ENCODE peak calls at places on chromosomes 11 and 22, in eight cellular contexts. A, W, Q, N, R, T, M and U are unnamed samples.

GRCh38 chr11:116162541-116163230 is 610.1 kb downstream of the BUD13 start:
- DNase-seq in W (no peak), T (no peak), N (peak; percentile 3), M (no peak), Q (peak; percentile 73), A (no peak), R (no peak), U (no peak)

GRCh38 chr11:69280994-69281393 is 13.0 kb upstream of the MYEOV start:
- DNase-seq in R (peak; percentile 72), A (no peak), M (peak; percentile 64), W (no peak), T (no peak), N (peak; percentile 94), Q (no peak), U (peak; percentile 90)

GRCh38 chr11:128890543-128891409 is at the start of gene KCNJ5:
- DNase-seq in Q (no peak), W (peak; percentile 84), M (no peak), T (no peak), N (no peak), A (no peak), R (peak; percentile 41), U (no peak)

GRCh38 chr22:27998511-27999410 is 79.7 kb upstream of the PITPNB start:
- DNase-seq in W (no peak), Q (no peak), R (no peak), T (no peak), M (no peak), N (no peak), A (no peak), U (no peak)

GRCh38 chr11:16096336-16096735 is 260.0 kb downstream of the SOX6 start:
- DNase-seq in N (peak; percentile 50), Q (no peak), R (no peak), M (peak; percentile 45), A (no peak), T (no peak), W (no peak), U (no peak)

GRCh38 chr22:37165066-37165465 is 15.3 kb upstream of the IL2RB start:
- DNase-seq in A (no peak), R (no peak), Q (no peak), T (no peak), W (no peak), N (no peak), M (no peak), U (no peak)

GRCh38 chr11:114147389-114148382 is 88.2 kb downstream of the ZBTB16 start:
- DNase-seq in R (peak; percentile 38), W (no peak), N (no peak), Q (no peak), M (no peak), T (peak; percentile 33), A (no peak), U (no peak)

GRCh38 chr22:39703890-39704658 is 133.5 kb downstream of the CACNA1I start:
- DNase-seq in N (peak; percentile 61), A (no peak), W (no peak), T (no peak), R (no peak), M (peak; percentile 23), Q (no peak), U (no peak)

GRCh38 chr11:120817131-120817530 is 206.8 kb upstream of the TBCEL start:
- DNase-seq in Q (no peak), R (no peak), T (no peak), A (no peak), W (peak; percentile 58), N (no peak), M (no peak), U (no peak)

GRCh38 chr11:131579932-131580387 is 209.5 kb downstream of the NTM start:
- DNase-seq in R (peak; percentile 3), T (peak; percentile 32), Q (peak; percentile 37), W (peak; percentile 61), M (peak; percentile 40), N (peak; percentile 97), A (no peak), U (no peak)

GRCh38 chr22:28813772-28814518 is 13.6 kb upstream of the XBP1 start:
- DNase-seq in A (no peak), R (peak; percentile 46), N (no peak), M (no peak), W (no peak), T (no peak), Q (no peak), U (no peak)

GRCh38 chr11:106271126-106271525 is 193.7 kb downstream of the AASDHPPT start:
- DNase-seq in R (no peak), M (no peak), Q (no peak), N (peak; percentile 81), A (no peak), T (no peak), W (no peak), U (no peak)

GRCh38 chr11:97269527-97269926 is 879.7 kb downstream of the JRKL start:
- DNase-seq in W (peak; percentile 2), N (no peak), T (no peak), M (no peak), R (peak; percentile 14), Q (peak; percentile 5), A (no peak), U (no peak)

GRCh38 chr22:24315367-24315781 is 44.7 kb downstream of the SPECC1L start:
- DNase-seq in A (no peak), T (no peak), M (peak; percentile 89), Q (no peak), W (no peak), N (peak; percentile 48), R (peak; percentile 60), U (no peak)

GRCh38 chr11:104623518-104623917 is 274.7 kb downstream of the CASP12 start:
- DNase-seq in Q (no peak), A (no peak), W (no peak), T (no peak), R (peak; percentile 42), M (peak; percentile 70), N (peak; percentile 68), U (no peak)

DNA sequence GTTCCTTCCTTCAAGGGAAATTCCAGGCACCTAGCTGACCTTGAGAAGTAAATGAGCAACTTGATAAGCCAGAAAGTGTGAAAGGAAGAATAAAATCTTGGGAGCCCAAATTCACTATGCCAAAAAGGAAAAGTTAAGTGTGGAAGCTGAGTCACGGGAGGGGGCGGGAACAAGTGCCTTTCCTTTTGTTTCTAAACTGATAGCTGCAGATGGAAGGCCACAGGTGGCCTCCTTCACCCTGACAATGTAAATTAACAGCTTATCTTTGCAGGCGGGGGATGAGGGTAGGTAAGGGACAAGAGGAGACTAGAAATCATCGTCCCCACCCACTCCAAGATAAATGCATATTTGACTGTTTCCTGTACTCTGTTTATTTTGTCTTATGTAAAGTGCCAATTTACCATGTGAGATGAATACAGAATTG is 36.4 kb upstream of the TREH start:
- DNase-seq in R (no peak), A (no peak), M (no peak), T (peak; percentile 83), Q (no peak), N (peak; percentile 29), W (no peak), U (no peak)
- H3K4me2 ChIP-seq in R (no peak overlapping the region), A (no peak overlapping the region), M (peak overlapping the region; percentile 46), T (peak overlapping the region; percentile 42), Q (no peak overlapping the region), N (no peak overlapping the region), W (no peak overlapping the region), U (no peak overlapping the region)

GRCh38 chr22:47582067-47582466 is 819.6 kb downstream of the TBC1D22A start:
- DNase-seq in R (no peak), T (no peak), A (no peak), Q (no peak), N (no peak), M (no peak), W (no peak), U (no peak)
- H3K9ac ChIP-seq in R (no peak overlapping the region), T (no peak overlapping the region), A (no peak overlapping the region), Q (no peak overlapping the region), N (no peak overlapping the region), M (no peak overlapping the region), W (no peak overlapping the region), U (no peak overlapping the region)

GRCh38 chr11:47233989-47234668 is 14.5 kb downstream of the ACP2 start:
- DNase-seq in R (peak; percentile 81), N (peak; percentile 73), A (no peak), T (peak; percentile 15), Q (no peak), W (peak; percentile 31), M (peak; percentile 67), U (no peak)

GRCh38 chr11:47234669-47235075 is 13.9 kb downstream of the ACP2 start:
- DNase-seq in Q (no peak), T (no peak), A (no peak), R (no peak), N (peak; percentile 34), M (peak; percentile 13), W (peak; percentile 4), U (no peak)

GRCh38 chr11:47233051-47233450 is 15.6 kb downstream of the ACP2 start:
- DNase-seq in N (no peak), Q (no peak), M (no peak), T (no peak), A (no peak), W (no peak), R (no peak), U (no peak)

GRCh38 chr11:47236482-47236881 is 12.1 kb downstream of the ACP2 start:
- DNase-seq in Q (no peak), M (peak; percentile 68), A (no peak), N (peak; percentile 49), W (peak; percentile 3), R (peak; percentile 69), T (no peak), U (no peak)

GRCh38 chr11:47235163-47235562 is 13.5 kb downstream of the ACP2 start:
- DNase-seq in N (no peak), Q (no peak), T (no peak), M (no peak), A (no peak), W (peak; percentile 5), R (no peak), U (no peak)
- H3K4me2 ChIP-seq in N (peak overlapping the region; percentile 3), Q (no peak overlapping the region), T (no peak overlapping the region), M (no peak overlapping the region), A (no peak overlapping the region), W (no peak overlapping the region), R (no peak overlapping the region), U (no peak overlapping the region)

GRCh38 chr11:64608636-64609035 is 17.6 kb downstream of the SLC22A12 start:
- DNase-seq in N (no peak), W (no peak), R (no peak), M (no peak), Q (no peak), A (no peak), T (no peak), U (no peak)

GRCh38 chr11:64611176-64611575 is 20.2 kb downstream of the SLC22A12 start:
- DNase-seq in R (no peak), A (no peak), Q (no peak), W (no peak), N (no peak), M (no peak), T (no peak), U (no peak)

GRCh38 chr11:64611961-64612646 is 21.1 kb downstream of the SLC22A12 start:
- DNase-seq in T (no peak), W (no peak), Q (no peak), M (no peak), N (no peak), R (no peak), A (no peak), U (no peak)

GRCh38 chr11:64609436-64610047 is 18.5 kb downstream of the SLC22A12 start:
- DNase-seq in W (no peak), Q (no peak), M (no peak), T (no peak), R (no peak), N (no peak), A (no peak), U (no peak)

DNA sequence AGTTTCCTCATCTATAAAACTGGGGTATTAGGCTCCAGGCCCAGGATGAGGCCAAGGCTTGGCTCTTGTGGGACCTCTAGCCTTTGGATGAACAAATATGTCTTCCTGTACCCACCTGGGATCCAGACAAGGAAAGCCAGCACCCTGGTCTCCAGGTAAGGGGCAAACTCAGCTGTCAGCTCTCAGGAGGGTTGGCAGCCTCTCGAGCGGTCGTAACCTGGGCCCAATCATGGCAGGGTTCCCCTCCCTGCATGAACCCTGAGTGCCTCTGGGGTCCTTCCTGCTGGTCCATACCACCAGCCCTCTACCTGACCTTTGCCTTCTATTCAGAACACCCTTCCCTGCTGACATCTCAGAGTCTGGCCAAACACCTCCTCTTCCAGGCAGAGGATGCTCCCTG is 19.6 kb downstream of the SLC22A12 start:
- DNase-seq in W (no peak), A (no peak), T (no peak), R (no peak), M (no peak), Q (no peak), N (no peak), U (no peak)
- H3K9ac ChIP-seq in W (no peak overlapping the region), A (no peak overlapping the region), T (no peak overlapping the region), R (no peak overlapping the region), M (no peak overlapping the region), Q (no peak overlapping the region), N (no peak overlapping the region), U (no peak overlapping the region)